ENCODE peak calls at places on chromosomes 11 and 22, in ten cellular contexts. One of them, this sample, is unnamed. For H3K27me3, the result is how much of the 10 kb centered on the place peaks cover.

GRCh38 chr11:22787565-22788162 is 41.9 kb downstream of the SVIP start:
- DNase-seq in prostate gland: peak
- DNase-seq in fibroblast of lung: peak
- DNase-seq in keratinocyte: no peak
- DNase-seq in colonic mucosa: no peak
- DNase-seq in spleen: no peak
- DNase-seq in heart right ventricle: no peak
- DNase-seq in PC-9: no peak
- DNase-seq in upper lobe of right lung: no peak
- DNase-seq in testis: peak
- DNase-seq in this sample: no peak

GRCh38 chr11:94649925-94650623 is 82.9 kb downstream of the PIWIL4 start:
- DNase-seq in prostate gland: no peak
- DNase-seq in fibroblast of lung: peak
- DNase-seq in keratinocyte: no peak
- DNase-seq in colonic mucosa: no peak
- DNase-seq in spleen: no peak
- DNase-seq in heart right ventricle: no peak
- DNase-seq in PC-9: no peak
- DNase-seq in upper lobe of right lung: no peak
- DNase-seq in testis: no peak
- DNase-seq in this sample: no peak

GRCh38 chr22:44261861-44262595 is 50.7 kb downstream of the SHISAL1 start:
- DNase-seq in prostate gland: no peak
- DNase-seq in fibroblast of lung: peak
- DNase-seq in keratinocyte: no peak
- DNase-seq in colonic mucosa: no peak
- DNase-seq in spleen: peak
- DNase-seq in heart right ventricle: peak
- DNase-seq in PC-9: no peak
- DNase-seq in upper lobe of right lung: peak
- DNase-seq in testis: peak
- DNase-seq in this sample: no peak

GRCh38 chr11:113615773-113616172 is 90.3 kb downstream of the TMPRSS5 start:
- DNase-seq in prostate gland: no peak
- DNase-seq in fibroblast of lung: peak
- DNase-seq in keratinocyte: no peak
- DNase-seq in colonic mucosa: no peak
- DNase-seq in spleen: no peak
- DNase-seq in heart right ventricle: no peak
- DNase-seq in PC-9: no peak
- DNase-seq in upper lobe of right lung: no peak
- DNase-seq in testis: no peak
- DNase-seq in this sample: no peak

GRCh38 chr22:24827305-24827704 is 21.3 kb downstream of the SGSM1 start:
- DNase-seq in prostate gland: no peak
- DNase-seq in fibroblast of lung: no peak
- DNase-seq in keratinocyte: no peak
- DNase-seq in colonic mucosa: peak
- DNase-seq in spleen: peak
- DNase-seq in heart right ventricle: no peak
- DNase-seq in PC-9: no peak
- DNase-seq in upper lobe of right lung: peak
- DNase-seq in testis: no peak
- DNase-seq in this sample: no peak

GRCh38 chr11:65435981-65436411 is 13.4 kb downstream of the NEAT1 start:
- DNase-seq in prostate gland: peak
- DNase-seq in fibroblast of lung: no peak
- DNase-seq in keratinocyte: no peak
- DNase-seq in colonic mucosa: peak
- DNase-seq in spleen: peak
- DNase-seq in heart right ventricle: no peak
- DNase-seq in PC-9: no peak
- DNase-seq in upper lobe of right lung: peak
- DNase-seq in testis: peak
- DNase-seq in this sample: no peak

GRCh38 chr22:32501797-32502290 is 27.2 kb downstream of the FBXO7 start:
- DNase-seq in prostate gland: no peak
- DNase-seq in fibroblast of lung: no peak
- DNase-seq in keratinocyte: no peak
- DNase-seq in colonic mucosa: no peak
- DNase-seq in spleen: no peak
- DNase-seq in heart right ventricle: no peak
- DNase-seq in PC-9: no peak
- DNase-seq in upper lobe of right lung: no peak
- DNase-seq in testis: no peak
- DNase-seq in this sample: no peak

GRCh38 chr11:66230171-66230570 is 38.3 kb upstream of the RAB1B start:
- DNase-seq in prostate gland: no peak
- DNase-seq in fibroblast of lung: no peak
- DNase-seq in keratinocyte: no peak
- DNase-seq in colonic mucosa: no peak
- DNase-seq in spleen: no peak
- DNase-seq in heart right ventricle: no peak
- DNase-seq in PC-9: no peak
- DNase-seq in upper lobe of right lung: no peak
- DNase-seq in testis: no peak
- DNase-seq in this sample: no peak

GRCh38 chr22:31544481-31545480 is 48.4 kb downstream of the SFI1 start:
- DNase-seq in prostate gland: no peak
- DNase-seq in fibroblast of lung: peak
- DNase-seq in keratinocyte: no peak
- DNase-seq in colonic mucosa: no peak
- DNase-seq in spleen: no peak
- DNase-seq in heart right ventricle: no peak
- DNase-seq in PC-9: no peak
- DNase-seq in upper lobe of right lung: no peak
- DNase-seq in testis: no peak
- DNase-seq in this sample: peak

GRCh38 chr11:132373405-132374141 is 1003.2 kb downstream of the NTM start:
- DNase-seq in prostate gland: no peak
- DNase-seq in fibroblast of lung: no peak
- DNase-seq in keratinocyte: no peak
- DNase-seq in colonic mucosa: no peak
- DNase-seq in spleen: no peak
- DNase-seq in heart right ventricle: no peak
- DNase-seq in PC-9: no peak
- DNase-seq in upper lobe of right lung: no peak
- DNase-seq in testis: no peak
- DNase-seq in this sample: no peak

GRCh38 chr11:111418436-111418787 is 39.3 kb upstream of the POU2AF1 start:
- DNase-seq in prostate gland: no peak
- DNase-seq in fibroblast of lung: no peak
- DNase-seq in keratinocyte: no peak
- DNase-seq in colonic mucosa: no peak
- DNase-seq in spleen: no peak
- DNase-seq in heart right ventricle: no peak
- DNase-seq in PC-9: no peak
- DNase-seq in upper lobe of right lung: no peak
- DNase-seq in testis: no peak
- DNase-seq in this sample: no peak

GRCh38 chr11:78228467-78228866 is 39.7 kb downstream of the USP35 start:
- DNase-seq in prostate gland: no peak
- DNase-seq in fibroblast of lung: peak
- DNase-seq in keratinocyte: no peak
- DNase-seq in colonic mucosa: peak
- DNase-seq in spleen: no peak
- DNase-seq in heart right ventricle: peak
- DNase-seq in PC-9: peak
- DNase-seq in upper lobe of right lung: no peak
- DNase-seq in testis: no peak
- DNase-seq in this sample: no peak

GRCh38 chr22:48706934-48707748 is 1120.5 kb downstream of the BRD1 start:
- DNase-seq in prostate gland: no peak
- DNase-seq in fibroblast of lung: no peak
- DNase-seq in keratinocyte: no peak
- DNase-seq in colonic mucosa: no peak
- DNase-seq in spleen: peak
- DNase-seq in heart right ventricle: no peak
- DNase-seq in PC-9: no peak
- DNase-seq in upper lobe of right lung: peak
- DNase-seq in testis: no peak
- DNase-seq in this sample: no peak

GRCh38 chr22:35728639-35729308 is 11.1 kb downstream of the APOL5 start:
- DNase-seq in prostate gland: no peak
- DNase-seq in fibroblast of lung: no peak
- DNase-seq in keratinocyte: no peak
- DNase-seq in colonic mucosa: peak
- DNase-seq in spleen: no peak
- DNase-seq in heart right ventricle: no peak
- DNase-seq in PC-9: peak
- DNase-seq in upper lobe of right lung: no peak
- DNase-seq in testis: no peak
- DNase-seq in this sample: peak

DNA sequence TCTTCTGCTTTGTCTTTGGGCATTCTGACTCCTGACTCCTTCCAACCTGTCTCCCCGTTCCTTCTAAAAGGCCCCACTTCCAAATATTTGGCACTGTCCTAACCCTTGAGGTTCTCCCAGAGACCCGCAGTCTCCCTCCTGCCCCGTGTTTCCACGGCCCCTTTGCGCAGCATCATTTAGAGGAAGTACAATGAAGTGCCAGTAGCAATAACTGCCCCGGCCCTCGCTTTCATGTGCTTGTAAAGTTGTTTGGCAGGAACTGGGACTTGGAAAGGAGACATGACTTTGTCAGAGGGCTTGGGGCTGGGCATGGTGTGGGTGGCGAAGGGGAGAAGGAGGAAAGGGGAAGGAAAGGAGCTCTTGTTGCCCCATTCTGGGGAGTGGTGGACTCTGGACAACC is 2.6 kb downstream of the CD44 start:
- DNase-seq in prostate gland: peak
- DNase-seq in fibroblast of lung: no peak
- DNase-seq in keratinocyte: no peak
- DNase-seq in colonic mucosa: peak
- DNase-seq in spleen: peak
- DNase-seq in heart right ventricle: peak
- DNase-seq in PC-9: peak
- DNase-seq in upper lobe of right lung: peak
- DNase-seq in testis: peak
- DNase-seq in this sample: no peak
- H3K4me3 ChIP-seq in prostate gland: peak
- H3K4me3 ChIP-seq in fibroblast of lung: peak
- H3K4me3 ChIP-seq in keratinocyte: peak
- H3K4me3 ChIP-seq in colonic mucosa: peak
- H3K4me3 ChIP-seq in spleen: peak
- H3K4me3 ChIP-seq in heart right ventricle: peak
- H3K4me3 ChIP-seq in PC-9: peak
- H3K4me3 ChIP-seq in upper lobe of right lung: peak
- H3K4me3 ChIP-seq in testis: no peak
- H3K4me3 ChIP-seq in this sample: peak

DNA sequence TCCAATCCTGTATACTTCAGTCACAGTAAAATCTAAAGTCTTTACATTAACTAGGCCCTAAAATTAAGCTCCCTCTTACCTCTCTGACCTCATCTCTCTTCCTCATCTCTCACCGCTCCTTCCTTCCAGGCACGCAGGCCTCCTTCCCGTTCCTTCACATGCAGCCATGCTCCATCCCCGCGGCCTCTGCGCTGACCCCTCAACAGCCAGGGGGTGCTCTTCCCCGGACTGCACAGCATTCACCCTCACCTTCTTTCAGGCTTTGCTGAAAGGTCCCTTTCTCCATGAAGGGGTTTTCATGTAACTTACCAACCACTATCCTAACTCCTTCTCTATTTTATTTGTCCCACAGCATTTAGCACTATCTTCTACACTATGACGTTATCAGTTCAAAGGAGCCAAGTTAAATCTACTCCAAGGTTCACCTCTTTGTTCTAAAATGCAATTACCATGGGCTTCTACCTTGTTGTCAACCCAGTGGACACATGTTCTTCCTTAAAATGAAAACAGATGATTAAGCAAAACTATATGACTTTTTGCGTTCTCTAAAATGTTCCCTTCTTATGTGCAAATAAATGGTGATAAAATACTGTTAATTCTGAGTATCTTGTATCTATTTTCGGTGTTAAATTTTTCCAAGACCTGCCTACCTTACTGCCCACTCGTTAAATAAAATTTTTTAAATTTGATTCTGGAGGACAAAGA is 57.8 kb upstream of the APOA1 start:
- DNase-seq in prostate gland: no peak
- DNase-seq in fibroblast of lung: no peak
- DNase-seq in keratinocyte: no peak
- DNase-seq in colonic mucosa: no peak
- DNase-seq in spleen: no peak
- DNase-seq in heart right ventricle: no peak
- DNase-seq in PC-9: no peak
- DNase-seq in upper lobe of right lung: no peak
- DNase-seq in testis: no peak
- DNase-seq in this sample: no peak
- TF ChIP-seq CTCF in prostate gland: no peak
- TF ChIP-seq CTCF in fibroblast of lung: peak
- TF ChIP-seq CTCF in keratinocyte: peak
- TF ChIP-seq CTCF in colonic mucosa: no peak
- TF ChIP-seq CTCF in spleen: peak
- TF ChIP-seq CTCF in heart right ventricle: peak
- TF ChIP-seq CTCF in PC-9: no peak
- TF ChIP-seq CTCF in upper lobe of right lung: peak
- TF ChIP-seq CTCF in testis: no peak
- TF ChIP-seq CTCF in this sample: peak

GRCh38 chr11:19216709-19217374 is 15.1 kb upstream of the CSRP3 start:
- DNase-seq in prostate gland: peak
- DNase-seq in fibroblast of lung: peak
- DNase-seq in keratinocyte: no peak
- DNase-seq in colonic mucosa: no peak
- DNase-seq in spleen: no peak
- DNase-seq in heart right ventricle: no peak
- DNase-seq in PC-9: no peak
- DNase-seq in upper lobe of right lung: no peak
- DNase-seq in testis: no peak
- DNase-seq in this sample: no peak
- H3K27me3 ChIP-seq in prostate gland: under half
- H3K27me3 ChIP-seq in fibroblast of lung: under half
- H3K27me3 ChIP-seq in keratinocyte: under half
- H3K27me3 ChIP-seq in colonic mucosa: under half
- H3K27me3 ChIP-seq in spleen: under half
- H3K27me3 ChIP-seq in heart right ventricle: under half
- H3K27me3 ChIP-seq in PC-9: under half
- H3K27me3 ChIP-seq in upper lobe of right lung: under half
- H3K27me3 ChIP-seq in testis: under half
- H3K27me3 ChIP-seq in this sample: under half

DNA sequence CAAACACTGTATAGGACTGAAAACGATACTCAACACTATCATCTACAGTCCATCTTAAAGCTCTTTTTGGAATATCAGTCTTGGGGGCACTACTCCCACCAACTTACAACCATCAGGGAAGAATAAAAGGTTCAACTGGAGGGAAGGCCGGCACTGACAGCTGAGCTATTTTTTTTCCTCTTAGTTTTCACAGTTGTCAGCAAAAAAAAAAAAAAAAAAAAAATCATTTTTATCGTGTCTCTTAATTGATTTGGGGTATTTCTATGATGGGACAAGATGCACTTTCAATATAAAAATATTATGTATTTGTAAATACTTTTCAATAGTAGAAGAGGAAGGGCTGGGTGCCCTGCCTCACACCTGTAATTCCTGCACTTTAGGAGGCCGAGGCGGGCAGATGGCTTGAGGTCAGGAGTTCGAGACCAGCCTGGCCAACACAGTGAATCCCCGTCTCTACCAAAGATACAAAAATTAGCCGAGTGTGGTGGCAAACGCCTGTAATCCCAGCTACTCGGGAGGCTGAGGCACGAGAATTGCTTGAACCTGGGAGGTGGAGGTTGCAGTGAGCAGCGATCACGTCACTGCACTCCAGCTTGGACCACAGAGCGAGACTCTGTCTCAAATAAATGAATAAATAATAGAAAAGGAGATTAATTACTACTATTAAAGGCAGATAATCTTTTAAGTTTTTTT is 1.5 kb downstream of the KIF18A start:
- DNase-seq in prostate gland: no peak
- DNase-seq in fibroblast of lung: no peak
- DNase-seq in keratinocyte: no peak
- DNase-seq in colonic mucosa: no peak
- DNase-seq in spleen: peak
- DNase-seq in heart right ventricle: no peak
- DNase-seq in PC-9: no peak
- DNase-seq in upper lobe of right lung: no peak
- DNase-seq in testis: no peak
- DNase-seq in this sample: no peak
- H3K4me3 ChIP-seq in prostate gland: no peak
- H3K4me3 ChIP-seq in fibroblast of lung: peak
- H3K4me3 ChIP-seq in keratinocyte: peak
- H3K4me3 ChIP-seq in colonic mucosa: no peak
- H3K4me3 ChIP-seq in spleen: peak
- H3K4me3 ChIP-seq in heart right ventricle: no peak
- H3K4me3 ChIP-seq in PC-9: peak
- H3K4me3 ChIP-seq in upper lobe of right lung: no peak
- H3K4me3 ChIP-seq in testis: no peak
- H3K4me3 ChIP-seq in this sample: peak

This sample was measured in kidney epithelial cell.